ENCODE peak calls at places on chromosomes 11 and 22, in seven cellular contexts. U is lung microvascular endothelial cell; G is activated CD4-positive, alpha-beta T cell treated with anti-CD3 and anti-CD28 coated beads for 24 hours; R is NCI-H748 treated with DMSO at 0.1 percent for 48 hours; J is hypothalamus; P is COR-L47; N is Peyer's patch. A is an unnamed sample.

GRCh38 chr22:20964090-20964798 is 2.8 kb upstream of the AIFM3 start:
- DNase-seq in U (no peak), G (no peak), R (no peak), J (no peak), P (no peak), N (no peak), A (no peak)

GRCh38 chr11:126863294-126863997 is 137.1 kb downstream of the KIRREL3 start:
- DNase-seq in U (no peak), G (no peak), R (no peak), J (no peak), P (no peak), N (no peak), A (no peak)

GRCh38 chr11:75503531-75504099 is 22.1 kb downstream of the GDPD5 start:
- DNase-seq in U (no peak), G (no peak), R (no peak), J (no peak), P (no peak), N (peak), A (no peak)

GRCh38 chr22:22463855-22464540 is 44.5 kb downstream of the ZNF280B start:
- DNase-seq in U (peak), G (peak), R (peak), J (peak), P (peak), N (peak), A (peak)

GRCh38 chr11:22477312-22477711 is 139.1 kb downstream of the SLC17A6 start:
- DNase-seq in U (no peak), G (no peak), R (no peak), J (no peak), P (no peak), N (no peak), A (no peak)

GRCh38 chr11:78798567-78799170 is 224.0 kb upstream of the NARS2 start:
- DNase-seq in U (peak), G (no peak), R (peak), J (peak), P (peak), N (peak), A (peak)

GRCh38 chr11:1000357-1000982 is 36.0 kb downstream of the MUC6 start:
- DNase-seq in U (no peak), G (no peak), R (no peak), J (no peak), P (no peak), N (no peak), A (no peak)

GRCh38 chr11:19816817-19817216 is 104.2 kb downstream of the NAV2 start:
- DNase-seq in U (no peak), G (no peak), R (no peak), J (no peak), P (no peak), N (no peak), A (no peak)

GRCh38 chr11:126519653-126520573 is 164.4 kb downstream of the ST3GAL4 start:
- DNase-seq in U (no peak), G (no peak), R (no peak), J (no peak), P (no peak), N (no peak), A (no peak)

A was measured in NCI-H2081.